ENCODE peak calls at places on chromosomes 11 and 22, in five cellular contexts. One of them, this sample, is unnamed.
A peak's percentile ranks its signal among the peaks of the same experiment; 100 is the strongest.

GRCh38 chr11:130677486-130678153 is 229.2 kb downstream of the ADAMTS15 start:
- DNase-seq in H1: peak; percentile 43
- DNase-seq in SK-N-SH: no peak
- DNase-seq in HepG2: peak; percentile 32
- DNase-seq in K562: no peak
- DNase-seq in this sample: no peak

GRCh38 chr11:27703453-27703852 is 3.2 kb upstream of the BDNF start:
- DNase-seq in H1: no peak
- DNase-seq in SK-N-SH: no peak
- DNase-seq in HepG2: no peak
- DNase-seq in K562: no peak
- DNase-seq in this sample: no peak

GRCh38 chr22:31451709-31452571 is 37.7 kb downstream of the EIF4ENIF1 start:
- DNase-seq in H1: no peak
- DNase-seq in SK-N-SH: peak; percentile 27
- DNase-seq in HepG2: peak; percentile 57
- DNase-seq in K562: no peak
- DNase-seq in this sample: peak; percentile 21

GRCh38 chr11:26287067-26287518 is 44.8 kb upstream of the ANO3 start:
- DNase-seq in H1: no peak
- DNase-seq in SK-N-SH: no peak
- DNase-seq in HepG2: no peak
- DNase-seq in K562: no peak
- DNase-seq in this sample: no peak

GRCh38 chr22:47293368-47294221 is 531.1 kb downstream of the TBC1D22A start:
- DNase-seq in H1: no peak
- DNase-seq in SK-N-SH: no peak
- DNase-seq in HepG2: no peak
- DNase-seq in K562: no peak
- DNase-seq in this sample: no peak

GRCh38 chr11:73236205-73236765 is 18.2 kb downstream of the P2RY2 start:
- DNase-seq in H1: no peak
- DNase-seq in SK-N-SH: no peak
- DNase-seq in HepG2: no peak
- DNase-seq in K562: no peak
- DNase-seq in this sample: no peak

GRCh38 chr11:7906481-7906880 is 24.6 kb downstream of the OR10A6 start:
- DNase-seq in H1: no peak
- DNase-seq in SK-N-SH: no peak
- DNase-seq in HepG2: no peak
- DNase-seq in K562: no peak
- DNase-seq in this sample: no peak

GRCh38 chr11:82732734-82733443 is 775 bp downstream of the FAM181B start:
- DNase-seq in H1: no peak
- DNase-seq in SK-N-SH: peak; percentile 87
- DNase-seq in HepG2: no peak
- DNase-seq in K562: peak; percentile 38
- DNase-seq in this sample: no peak

GRCh38 chr22:39144101-39144815 is 8.2 kb downstream of the CBX7 start:
- DNase-seq in H1: no peak
- DNase-seq in SK-N-SH: no peak
- DNase-seq in HepG2: no peak
- DNase-seq in K562: no peak
- DNase-seq in this sample: no peak

GRCh38 chr11:120104041-120104440 is 33.9 kb downstream of the TRIM29 start:
- DNase-seq in H1: no peak
- DNase-seq in SK-N-SH: no peak
- DNase-seq in HepG2: no peak
- DNase-seq in K562: no peak
- DNase-seq in this sample: no peak
- H2AFZ ChIP-seq in H1: no peak overlapping the region
- H2AFZ ChIP-seq in SK-N-SH: no peak overlapping the region
- H2AFZ ChIP-seq in HepG2: no peak overlapping the region
- H2AFZ ChIP-seq in K562: no peak overlapping the region
- H2AFZ ChIP-seq in this sample: no peak overlapping the region

DNA sequence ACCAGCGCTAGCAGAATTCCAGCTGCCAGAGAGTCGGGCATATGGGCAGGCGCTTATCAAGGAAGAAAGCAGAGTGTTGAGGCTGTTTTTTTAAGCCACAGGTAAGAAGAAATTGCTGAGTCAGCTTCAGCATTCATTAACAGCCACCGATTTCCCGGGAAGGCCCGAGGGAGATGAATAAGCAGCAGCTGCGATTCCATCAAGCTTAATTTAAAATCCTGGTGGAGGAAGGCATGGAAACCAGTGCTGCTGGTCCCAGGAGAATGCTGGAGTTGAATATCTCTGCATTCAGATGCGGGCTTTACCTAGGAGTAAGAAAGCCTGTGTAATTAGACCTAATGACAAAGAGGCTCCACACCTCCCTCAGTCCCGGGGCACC is 168.8 kb downstream of the BRD1 start:
- DNase-seq in H1: no peak
- DNase-seq in SK-N-SH: no peak
- DNase-seq in HepG2: no peak
- DNase-seq in K562: no peak
- DNase-seq in this sample: no peak
- TF ChIP-seq SIN3A in H1: no peak
- TF ChIP-seq SIN3A in SK-N-SH: no peak
- TF ChIP-seq SIN3A in HepG2: no peak
- TF ChIP-seq SIN3A in K562: no peak
- TF ChIP-seq SIN3A in this sample: no peak

DNA sequence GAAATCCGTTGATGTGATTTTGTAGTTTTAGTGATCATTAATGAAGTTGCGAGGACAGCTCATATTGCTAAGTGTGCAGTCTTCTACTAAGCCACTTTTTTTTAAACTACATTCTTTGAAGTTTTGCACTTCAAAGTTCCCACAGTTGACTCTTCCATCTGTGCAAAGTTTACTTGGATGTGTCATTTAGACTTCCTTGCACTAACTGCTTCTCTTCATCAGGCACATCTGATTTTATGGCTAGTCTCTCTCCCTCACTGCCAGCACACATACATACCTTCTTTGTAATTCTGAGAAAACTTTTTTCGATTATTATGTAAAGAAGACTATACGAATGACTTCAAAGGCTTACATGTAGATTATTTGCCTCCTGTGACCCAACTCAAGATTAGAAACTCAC is 250.0 kb downstream of the DYNC2H1 start:
- DNase-seq in H1: no peak
- DNase-seq in SK-N-SH: no peak
- DNase-seq in HepG2: peak; percentile 20
- DNase-seq in K562: no peak
- DNase-seq in this sample: no peak
- H3K4me1 ChIP-seq in H1: no peaks in the 10 kb centered on the region
- H3K4me1 ChIP-seq in SK-N-SH: no peaks in the 10 kb centered on the region
- H3K4me1 ChIP-seq in HepG2: no peaks in the 10 kb centered on the region
- H3K4me1 ChIP-seq in K562: no peaks in the 10 kb centered on the region
- H3K4me1 ChIP-seq in this sample: no peaks in the 10 kb centered on the region

GRCh38 chr11:124101722-124102121 is 13.5 kb upstream of the VWA5A start:
- DNase-seq in H1: no peak
- DNase-seq in SK-N-SH: no peak
- DNase-seq in HepG2: no peak
- DNase-seq in K562: no peak
- DNase-seq in this sample: no peak

GRCh38 chr11:124096364-124096763 is 18.9 kb upstream of the VWA5A start:
- DNase-seq in H1: no peak
- DNase-seq in SK-N-SH: no peak
- DNase-seq in HepG2: no peak
- DNase-seq in K562: peak; percentile 11
- DNase-seq in this sample: no peak

GRCh38 chr11:124094731-124095130 is 20.5 kb upstream of the VWA5A start:
- DNase-seq in H1: no peak
- DNase-seq in SK-N-SH: no peak
- DNase-seq in HepG2: no peak
- DNase-seq in K562: no peak
- DNase-seq in this sample: no peak

GRCh38 chr11:124098142-124098541 is 17.1 kb upstream of the VWA5A start:
- DNase-seq in H1: no peak
- DNase-seq in SK-N-SH: no peak
- DNase-seq in HepG2: no peak
- DNase-seq in K562: no peak
- DNase-seq in this sample: no peak
- H2AFZ ChIP-seq in H1: no peak overlapping the region
- H2AFZ ChIP-seq in SK-N-SH: no peak overlapping the region
- H2AFZ ChIP-seq in HepG2: no peak overlapping the region
- H2AFZ ChIP-seq in K562: peak overlapping the region; percentile 48
- H2AFZ ChIP-seq in this sample: no peak overlapping the region

GRCh38 chr11:63985812-63986155 is 454 bp upstream of the OTUB1 start:
- DNase-seq in H1: no peak
- DNase-seq in SK-N-SH: peak; percentile 60
- DNase-seq in HepG2: no peak
- DNase-seq in K562: no peak
- DNase-seq in this sample: no peak
- TF ChIP-seq SIN3A in H1: no peak
- TF ChIP-seq SIN3A in SK-N-SH: no peak
- TF ChIP-seq SIN3A in HepG2: no peak
- TF ChIP-seq SIN3A in K562: no peak
- TF ChIP-seq SIN3A in this sample: no peak

GRCh38 chr22:42271191-42271813 is 849 bp upstream of the TCF20 start:
- DNase-seq in H1: no peak
- DNase-seq in SK-N-SH: no peak
- DNase-seq in HepG2: no peak
- DNase-seq in K562: no peak
- DNase-seq in this sample: no peak

GRCh38 chr22:42271906-42272305 is 1.5 kb upstream of the TCF20 start:
- DNase-seq in H1: no peak
- DNase-seq in SK-N-SH: no peak
- DNase-seq in HepG2: no peak
- DNase-seq in K562: no peak
- DNase-seq in this sample: no peak

GRCh38 chr22:42270178-42270511 is 308 bp downstream of the TCF20 start:
- DNase-seq in H1: no peak
- DNase-seq in SK-N-SH: no peak
- DNase-seq in HepG2: no peak
- DNase-seq in K562: no peak
- DNase-seq in this sample: peak; percentile 2

GRCh38 chr22:42269407-42270177 is 861 bp downstream of the TCF20 start:
- DNase-seq in H1: no peak
- DNase-seq in SK-N-SH: peak; percentile 62
- DNase-seq in HepG2: peak; percentile 67
- DNase-seq in K562: peak; percentile 63
- DNase-seq in this sample: peak; percentile 48

DNA sequence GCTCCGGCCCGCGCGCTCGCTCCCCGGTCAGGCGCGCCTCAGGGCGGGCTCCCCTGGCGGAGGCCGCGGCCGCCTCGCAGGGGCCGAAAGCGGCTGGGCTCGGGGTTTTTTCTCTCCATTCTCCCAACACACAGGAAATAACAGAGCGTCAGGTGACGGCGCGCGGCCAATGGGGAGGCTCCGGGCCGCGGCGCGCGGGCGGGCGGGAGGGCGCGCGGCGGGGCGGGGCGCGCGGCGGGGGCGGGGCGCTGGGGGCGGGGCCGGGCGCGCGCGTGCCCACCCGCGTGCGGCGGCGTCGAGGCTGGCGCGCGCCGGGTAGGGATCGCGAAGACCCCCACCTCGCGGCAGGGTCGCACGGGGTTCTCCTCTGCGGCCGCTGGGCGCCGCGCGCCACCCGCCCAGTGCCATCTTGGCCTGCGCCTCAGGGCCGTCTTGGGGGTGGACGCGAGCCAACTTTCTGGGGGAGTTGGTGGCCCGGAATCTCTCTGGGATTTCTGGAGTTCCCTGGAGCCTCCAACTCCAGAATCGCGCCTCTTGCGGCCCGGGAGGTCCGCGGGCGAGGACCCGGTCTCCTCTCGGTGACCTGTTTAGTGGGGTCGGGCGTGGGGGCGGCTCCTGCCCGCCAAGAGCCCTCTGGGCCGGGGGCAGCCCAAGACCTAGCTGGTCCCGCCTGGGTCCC is at the start of gene TCF20:
- DNase-seq in H1: no peak
- DNase-seq in SK-N-SH: peak; percentile 90
- DNase-seq in HepG2: peak; percentile 66
- DNase-seq in K562: peak; percentile 83
- DNase-seq in this sample: peak; percentile 10
- H3K4me1 ChIP-seq in H1: peaks cover 21% of the 10 kb centered on the region
- H3K4me1 ChIP-seq in SK-N-SH: no peaks in the 10 kb centered on the region
- H3K4me1 ChIP-seq in HepG2: peaks cover 45% of the 10 kb centered on the region
- H3K4me1 ChIP-seq in K562: peaks cover 20% of the 10 kb centered on the region
- H3K4me1 ChIP-seq in this sample: peaks cover 19% of the 10 kb centered on the region

GRCh38 chr11:63534076-63534475 is 2.5 kb upstream of the PLAAT4 start:
- DNase-seq in H1: no peak
- DNase-seq in SK-N-SH: no peak
- DNase-seq in HepG2: no peak
- DNase-seq in K562: no peak
- DNase-seq in this sample: no peak

GRCh38 chr11:63536669-63537292 is at the start of gene PLAAT4:
- DNase-seq in H1: no peak
- DNase-seq in SK-N-SH: no peak
- DNase-seq in HepG2: peak; percentile 16
- DNase-seq in K562: no peak
- DNase-seq in this sample: no peak

GRCh38 chr11:63535734-63536133 is 874 bp upstream of the PLAAT4 start:
- DNase-seq in H1: no peak
- DNase-seq in SK-N-SH: no peak
- DNase-seq in HepG2: no peak
- DNase-seq in K562: peak; percentile 11
- DNase-seq in this sample: no peak

GRCh38 chr11:63532799-63533475 is 3.7 kb upstream of the PLAAT4 start:
- DNase-seq in H1: no peak
- DNase-seq in SK-N-SH: no peak
- DNase-seq in HepG2: no peak
- DNase-seq in K562: no peak
- DNase-seq in this sample: no peak

DNA sequence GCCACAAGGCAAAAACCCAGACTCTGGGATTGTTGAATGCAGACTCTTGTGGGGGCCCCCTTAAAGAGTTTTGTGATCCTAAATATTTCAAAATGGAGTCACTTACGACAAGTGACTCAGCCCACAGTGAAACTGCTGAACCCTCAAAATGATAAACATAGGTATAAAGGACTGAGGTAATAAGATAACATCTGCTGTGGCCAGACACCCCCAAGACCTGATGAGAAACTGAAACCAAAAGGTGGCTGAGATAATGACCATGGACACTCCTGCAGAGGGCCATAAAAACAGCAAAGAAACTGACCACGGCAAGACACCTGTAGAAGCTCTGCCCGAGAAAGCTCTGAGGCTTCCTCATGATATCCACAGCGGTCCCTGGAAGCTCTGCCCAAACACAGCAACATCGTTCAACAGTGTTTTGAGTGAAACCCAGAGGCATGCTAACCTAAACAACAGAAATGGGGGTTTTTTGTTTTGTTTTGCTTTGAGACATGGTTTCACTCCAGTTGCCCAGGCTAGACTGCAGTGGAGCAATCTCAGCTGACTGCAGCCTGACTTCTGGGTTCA is 1.6 kb upstream of the PLAAT4 start:
- DNase-seq in H1: no peak
- DNase-seq in SK-N-SH: no peak
- DNase-seq in HepG2: no peak
- DNase-seq in K562: peak; percentile 24
- DNase-seq in this sample: no peak
- H2AFZ ChIP-seq in H1: no peak overlapping the region
- H2AFZ ChIP-seq in SK-N-SH: no peak overlapping the region
- H2AFZ ChIP-seq in HepG2: no peak overlapping the region
- H2AFZ ChIP-seq in K562: peak overlapping the region; percentile 83
- H2AFZ ChIP-seq in this sample: no peak overlapping the region

This sample was measured in HCT116.